ENCODE peak calls at places on chromosomes 7 and 10, in five cellular contexts. J, C, E, R and P are unnamed samples.

GRCh38 chr10:75395171-75395954 is 6.2 kb downstream of the ZNF503 start:
- DNase-seq in J (peak), R (no peak), E (peak), C (peak), P (peak)

GRCh38 chr10:117441812-117442443 is 66.7 kb upstream of the PDZD8 start:
- DNase-seq in E (no peak), C (no peak), J (no peak), R (no peak), P (peak)

GRCh38 chr7:156459582-156459981 is 181.0 kb upstream of the RNF32 start:
- DNase-seq in E (no peak), R (no peak), C (no peak), J (no peak), P (no peak)

GRCh38 chr7:29207469-29207868 is 12.9 kb downstream of the CHN2 start:
- DNase-seq in J (no peak), R (no peak), E (no peak), C (no peak), P (no peak)

GRCh38 chr7:95373323-95373722 is 22.9 kb downstream of the PON3 start:
- DNase-seq in J (no peak), R (no peak), E (no peak), C (no peak), P (no peak)

GRCh38 chr10:77865585-77866324 is 60.8 kb downstream of the DLG5 start:
- DNase-seq in E (no peak), J (no peak), C (peak), R (no peak), P (no peak)

GRCh38 chr7:54699715-54700114 is 59.3 kb downstream of the SEC61G start:
- DNase-seq in C (no peak), E (no peak), J (no peak), R (no peak), P (no peak)

GRCh38 chr10:36716291-36716690 is 409.1 kb upstream of the ANKRD30A start:
- DNase-seq in J (no peak), R (no peak), E (no peak), C (no peak), P (no peak)

GRCh38 chr10:103072891-103073290 is 120.2 kb downstream of the NT5C2 start:
- DNase-seq in R (no peak), J (no peak), E (no peak), C (no peak), P (no peak)

GRCh38 chr10:72034040-72034499 is 54.3 kb downstream of the SPOCK2 start:
- DNase-seq in E (no peak), R (no peak), C (no peak), J (no peak), P (no peak)

GRCh38 chr7:134892002-134892693 is 94.2 kb upstream of the AGBL3 start:
- DNase-seq in J (no peak), E (no peak), C (no peak), R (no peak), P (peak)

GRCh38 chr7:110317699-110318265 is 773.1 kb upstream of the LRRN3 start:
- DNase-seq in J (no peak), R (no peak), C (no peak), E (no peak), P (peak)

GRCh38 chr10:78405781-78406180 is 372.1 kb downstream of the RPS24 start:
- DNase-seq in R (no peak), E (no peak), J (no peak), C (no peak), P (no peak)

GRCh38 chr7:113456533-113456932 is 338.2 kb upstream of the SMIM30 start:
- DNase-seq in J (no peak), E (no peak), R (no peak), C (no peak), P (no peak)

GRCh38 chr7:26149391-26149977 is 2.5 kb upstream of the NFE2L3 start:
- DNase-seq in E (no peak), R (no peak), C (peak), J (no peak), P (no peak)

GRCh38 chr10:124614003-124614659 is 130.0 kb downstream of the FAM53B start:
- DNase-seq in E (no peak), C (no peak), R (no peak), J (no peak), P (no peak)

GRCh38 chr7:4700577-4701235 is 18.6 kb downstream of the FOXK1 start:
- DNase-seq in E (no peak), C (peak), R (no peak), J (no peak), P (peak)

GRCh38 chr7:4699897-4700296 is 17.8 kb downstream of the FOXK1 start:
- DNase-seq in E (no peak), C (no peak), J (no peak), R (no peak), P (no peak)

GRCh38 chr7:4702961-4703512 is 20.9 kb downstream of the FOXK1 start:
- DNase-seq in R (no peak), C (peak), J (no peak), E (no peak), P (peak)

GRCh38 chr7:4694653-4695335 is 12.7 kb downstream of the FOXK1 start:
- DNase-seq in R (no peak), E (no peak), C (no peak), J (no peak), P (peak)

GRCh38 chr7:4698707-4699275 is 16.7 kb downstream of the FOXK1 start:
- DNase-seq in C (no peak), E (no peak), R (no peak), J (no peak), P (no peak)
- H2BK12ac ChIP-seq in C (no peak), E (no peak), R (no peak), J (no peak), P (no peak)

GRCh38 chr7:98551541-98552273 is 65.4 kb upstream of the NPTX2 start:
- DNase-seq in C (no peak), E (no peak), R (no peak), J (no peak), P (no peak)
- H2BK12ac ChIP-seq in C (no peak), E (no peak), R (no peak), J (no peak), P (no peak)

GRCh38 chr7:18041202-18041601 is 13.6 kb upstream of the PRPS1L1 start:
- DNase-seq in C (no peak), E (no peak), J (no peak), R (no peak), P (peak)
- H2BK12ac ChIP-seq in C (no peak), E (no peak), J (no peak), R (no peak), P (no peak)

GRCh38 chr7:69110450-69111050 is 487.7 kb upstream of the AUTS2 start:
- DNase-seq in C (no peak), E (no peak), J (no peak), R (no peak), P (no peak)

GRCh38 chr7:69109879-69110278 is 488.4 kb upstream of the AUTS2 start:
- DNase-seq in C (no peak), E (no peak), J (no peak), R (no peak), P (no peak)

GRCh38 chr7:69114374-69114773 is 483.9 kb upstream of the AUTS2 start:
- DNase-seq in E (no peak), J (no peak), C (no peak), R (no peak), P (no peak)

GRCh38 chr7:69115788-69116187 is 482.5 kb upstream of the AUTS2 start:
- DNase-seq in C (no peak), R (peak), J (no peak), E (peak), P (no peak)
- H2BK12ac ChIP-seq in C (no peak), R (no peak), J (no peak), E (no peak), P (no peak)

GRCh38 chr10:63591600-63592379 is 70.6 kb downstream of the REEP3 start:
- DNase-seq in R (no peak), E (no peak), J (no peak), C (no peak), P (no peak)
- H2BK12ac ChIP-seq in R (no peak), E (no peak), J (no peak), C (no peak), P (no peak)

GRCh38 chr7:101066141-101066857 is 19.0 kb upstream of the TRIM56 start:
- DNase-seq in C (no peak), J (no peak), E (no peak), R (no peak), P (peak)
- H2BK12ac ChIP-seq in C (no peak), J (peak), E (no peak), R (no peak), P (no peak)

DNA sequence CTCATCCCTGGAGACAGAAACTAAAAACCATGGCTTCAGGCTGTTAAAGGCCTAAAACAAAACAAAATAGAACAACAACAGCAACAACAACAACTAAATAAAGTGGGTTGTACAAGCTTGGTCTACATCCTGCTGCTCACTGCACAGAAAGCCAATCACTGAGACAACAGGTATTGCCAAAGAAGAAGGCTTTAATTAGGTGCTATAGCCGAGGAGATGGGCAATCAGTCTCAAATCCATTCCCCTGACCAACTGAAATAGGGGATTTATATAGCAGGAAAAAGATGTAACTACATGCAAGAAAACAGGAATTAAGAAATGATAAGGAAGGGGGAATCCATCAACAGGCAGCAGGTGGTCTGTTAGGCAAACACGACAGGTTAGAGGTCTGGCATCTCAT is 22.4 kb upstream of the NUB1 start:
- DNase-seq in C (no peak), J (no peak), R (no peak), E (no peak), P (no peak)
- H2BK12ac ChIP-seq in C (no peak), J (no peak), R (no peak), E (no peak), P (no peak)

DNA sequence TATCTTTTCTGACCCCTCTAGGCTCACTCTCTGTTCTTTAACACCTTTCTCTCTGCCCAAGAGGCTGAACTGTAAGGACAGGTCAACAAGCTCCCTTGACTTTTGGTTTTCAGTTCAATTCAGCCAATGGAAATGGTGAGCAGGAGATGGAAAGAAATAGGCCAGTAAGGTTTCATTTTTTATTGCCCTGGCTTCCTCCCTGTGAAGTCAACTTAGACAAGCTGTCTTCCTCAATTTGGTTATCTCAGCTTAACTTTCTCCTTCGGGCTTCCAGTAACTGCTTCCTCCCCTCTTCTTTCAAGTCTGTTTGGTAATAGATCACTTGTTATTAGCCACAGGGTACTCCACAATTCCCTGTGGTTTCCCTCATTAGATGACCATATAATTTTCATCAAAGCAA is 19.7 kb downstream of the LIPK start:
- DNase-seq in E (no peak), C (no peak), J (no peak), R (no peak), P (no peak)
- H2BK12ac ChIP-seq in E (no peak), C (no peak), J (no peak), R (no peak), P (no peak)

GRCh38 chr7:1645071-1646015 is 24.7 kb upstream of the ELFN1 start:
- DNase-seq in J (no peak), C (no peak), R (no peak), E (no peak), P (no peak)
- H2BK12ac ChIP-seq in J (no peak), C (no peak), R (no peak), E (peak), P (no peak)

DNA sequence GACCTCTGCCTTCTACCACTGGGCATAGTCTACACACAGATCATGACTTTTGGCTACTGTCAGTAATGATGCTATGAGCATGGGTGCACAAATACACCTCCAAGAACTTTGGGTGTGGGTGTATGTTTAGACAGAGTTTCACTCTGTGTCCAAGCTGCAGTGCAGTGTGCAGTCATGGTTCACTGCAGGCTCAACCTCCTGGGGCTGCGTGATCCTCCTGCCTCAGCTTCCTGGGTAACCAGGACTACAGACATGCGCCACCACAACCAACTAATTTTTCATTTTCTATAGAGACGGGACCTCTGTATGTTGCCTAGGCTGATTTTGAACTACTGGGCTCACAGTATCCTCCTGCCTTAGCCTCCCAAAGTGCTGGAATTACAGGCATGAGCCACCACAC is 194.4 kb downstream of the NSUN6 start:
- DNase-seq in J (no peak), R (no peak), C (no peak), E (no peak), P (no peak)
- H2BK12ac ChIP-seq in J (no peak), R (no peak), C (no peak), E (no peak), P (no peak)